ENCODE peak calls at places on chromosomes 2 and 18, in four cellular contexts. One of them, this sample, is unnamed.
A peak's percentile ranks its signal among the peaks of the same experiment; 100 is the strongest.

GRCh38 chr18:79789091-79789891 is 8.4 kb upstream of the KCNG2 start:
- DNase-seq in fibroblast of pulmonary artery: no peak
- DNase-seq in HFF-Myc: no peak
- DNase-seq in heart right ventricle: no peak
- DNase-seq in this sample: no peak

GRCh38 chr2:85873679-85874078 is 15.1 kb downstream of the ST3GAL5 start:
- DNase-seq in fibroblast of pulmonary artery: no peak
- DNase-seq in HFF-Myc: no peak
- DNase-seq in heart right ventricle: no peak
- DNase-seq in this sample: no peak

GRCh38 chr2:193371200-193371599 is 1176.5 kb upstream of the TMEFF2 start:
- DNase-seq in fibroblast of pulmonary artery: no peak
- DNase-seq in HFF-Myc: no peak
- DNase-seq in heart right ventricle: no peak
- DNase-seq in this sample: no peak

GRCh38 chr2:21175895-21176646 is 52.3 kb downstream of the TDRD15 start:
- DNase-seq in fibroblast of pulmonary artery: peak; percentile 1
- DNase-seq in HFF-Myc: no peak
- DNase-seq in heart right ventricle: no peak
- DNase-seq in this sample: no peak

GRCh38 chr18:2846638-2847340 is at the start of gene EMILIN2:
- DNase-seq in fibroblast of pulmonary artery: peak; percentile 38
- DNase-seq in HFF-Myc: no peak
- DNase-seq in heart right ventricle: peak; percentile 72
- DNase-seq in this sample: no peak

GRCh38 chr2:47008381-47009280 is 93.0 kb upstream of the MCFD2 start:
- DNase-seq in fibroblast of pulmonary artery: peak; percentile 56
- DNase-seq in HFF-Myc: no peak
- DNase-seq in heart right ventricle: peak; percentile 62
- DNase-seq in this sample: no peak

GRCh38 chr18:78939105-78939504 is 40.5 kb upstream of the SALL3 start:
- DNase-seq in fibroblast of pulmonary artery: no peak
- DNase-seq in HFF-Myc: no peak
- DNase-seq in heart right ventricle: no peak
- DNase-seq in this sample: no peak

GRCh38 chr2:147008481-147008880 is 836.3 kb upstream of the ACVR2A start:
- DNase-seq in fibroblast of pulmonary artery: no peak
- DNase-seq in HFF-Myc: no peak
- DNase-seq in heart right ventricle: no peak
- DNase-seq in this sample: no peak

GRCh38 chr2:183123117-183123958 is 905 bp upstream of the NUP35 start:
- DNase-seq in fibroblast of pulmonary artery: no peak
- DNase-seq in HFF-Myc: no peak
- DNase-seq in heart right ventricle: no peak
- DNase-seq in this sample: no peak

GRCh38 chr2:208235860-208236259 is 19.0 kb downstream of the IDH1 start:
- DNase-seq in fibroblast of pulmonary artery: no peak
- DNase-seq in HFF-Myc: no peak
- DNase-seq in heart right ventricle: no peak
- DNase-seq in this sample: no peak

GRCh38 chr2:106839849-106840595 is 45.9 kb downstream of the ST6GAL2 start:
- DNase-seq in fibroblast of pulmonary artery: no peak
- DNase-seq in HFF-Myc: no peak
- DNase-seq in heart right ventricle: no peak
- DNase-seq in this sample: no peak

GRCh38 chr18:79537758-79538157 is 141.8 kb upstream of the CTDP1 start:
- DNase-seq in fibroblast of pulmonary artery: no peak
- DNase-seq in HFF-Myc: no peak
- DNase-seq in heart right ventricle: no peak
- DNase-seq in this sample: no peak

GRCh38 chr2:24456610-24457556 is 34.2 kb upstream of the NCOA1 start:
- DNase-seq in fibroblast of pulmonary artery: peak; percentile 75
- DNase-seq in HFF-Myc: peak; percentile 53
- DNase-seq in heart right ventricle: peak; percentile 45
- DNase-seq in this sample: no peak

GRCh38 chr2:8592736-8593135 is 89.1 kb upstream of the ID2 start:
- DNase-seq in fibroblast of pulmonary artery: no peak
- DNase-seq in HFF-Myc: no peak
- DNase-seq in heart right ventricle: no peak
- DNase-seq in this sample: no peak

GRCh38 chr2:190659553-190659952 is 10.7 kb downstream of the NAB1 start:
- DNase-seq in fibroblast of pulmonary artery: no peak
- DNase-seq in HFF-Myc: no peak
- DNase-seq in heart right ventricle: no peak
- DNase-seq in this sample: no peak

GRCh38 chr2:165793161-165793778 is 777 bp downstream of the GALNT3 start:
- DNase-seq in fibroblast of pulmonary artery: no peak
- DNase-seq in HFF-Myc: no peak
- DNase-seq in heart right ventricle: peak; percentile 10
- DNase-seq in this sample: no peak

GRCh38 chr2:146262606-146263005 is 1582.2 kb upstream of the ACVR2A start:
- DNase-seq in fibroblast of pulmonary artery: no peak
- DNase-seq in HFF-Myc: no peak
- DNase-seq in heart right ventricle: no peak
- DNase-seq in this sample: no peak

GRCh38 chr2:158953926-158954763 is 14.3 kb upstream of the TANC1 start:
- DNase-seq in fibroblast of pulmonary artery: peak; percentile 97
- DNase-seq in HFF-Myc: peak; percentile 80
- DNase-seq in heart right ventricle: peak; percentile 81
- DNase-seq in this sample: no peak

GRCh38 chr2:104976603-104977120 is 61.2 kb upstream of the MRPS9 start:
- DNase-seq in fibroblast of pulmonary artery: no peak
- DNase-seq in HFF-Myc: no peak
- DNase-seq in heart right ventricle: no peak
- DNase-seq in this sample: peak; percentile 67

GRCh38 chr2:86074811-86075210 is 30.9 kb downstream of the POLR1A start:
- DNase-seq in fibroblast of pulmonary artery: no peak
- DNase-seq in HFF-Myc: no peak
- DNase-seq in heart right ventricle: no peak
- DNase-seq in this sample: no peak

GRCh38 chr2:45237850-45238542 is 228.7 kb upstream of the SIX2 start:
- DNase-seq in fibroblast of pulmonary artery: peak; percentile 99
- DNase-seq in HFF-Myc: peak; percentile 67
- DNase-seq in heart right ventricle: no peak
- DNase-seq in this sample: no peak

GRCh38 chr2:170822292-170822884 is 5.7 kb downstream of the GAD1 start:
- DNase-seq in fibroblast of pulmonary artery: no peak
- DNase-seq in HFF-Myc: no peak
- DNase-seq in heart right ventricle: peak; percentile 28
- DNase-seq in this sample: no peak

GRCh38 chr2:29573602-29574001 is 347.8 kb downstream of the ALK start:
- DNase-seq in fibroblast of pulmonary artery: no peak
- DNase-seq in HFF-Myc: no peak
- DNase-seq in heart right ventricle: no peak
- DNase-seq in this sample: no peak

GRCh38 chr2:98452396-98453027 is 7.9 kb downstream of the INPP4A start:
- DNase-seq in fibroblast of pulmonary artery: no peak
- DNase-seq in HFF-Myc: no peak
- DNase-seq in heart right ventricle: no peak
- DNase-seq in this sample: no peak

GRCh38 chr18:26004827-26005226 is 85.6 kb downstream of the SS18 start:
- DNase-seq in fibroblast of pulmonary artery: no peak
- DNase-seq in HFF-Myc: no peak
- DNase-seq in heart right ventricle: no peak
- DNase-seq in this sample: no peak

GRCh38 chr2:96359310-96359709 is 23.7 kb downstream of the NCAPH start:
- DNase-seq in fibroblast of pulmonary artery: no peak
- DNase-seq in HFF-Myc: no peak
- DNase-seq in heart right ventricle: peak; percentile 30
- DNase-seq in this sample: no peak

GRCh38 chr2:8049851-8050571 is 631.8 kb upstream of the ID2 start:
- DNase-seq in fibroblast of pulmonary artery: no peak
- DNase-seq in HFF-Myc: no peak
- DNase-seq in heart right ventricle: no peak
- DNase-seq in this sample: peak; percentile 64

GRCh38 chr18:71028285-71028762 is 739.5 kb downstream of the SOCS6 start:
- DNase-seq in fibroblast of pulmonary artery: peak; percentile 14
- DNase-seq in HFF-Myc: no peak
- DNase-seq in heart right ventricle: no peak
- DNase-seq in this sample: no peak

GRCh38 chr2:150188177-150188576 is 299.3 kb downstream of the RND3 start:
- DNase-seq in fibroblast of pulmonary artery: no peak
- DNase-seq in HFF-Myc: no peak
- DNase-seq in heart right ventricle: no peak
- DNase-seq in this sample: no peak

GRCh38 chr2:151669585-151670081 is 64.6 kb downstream of the NEB start:
- DNase-seq in fibroblast of pulmonary artery: peak; percentile 5
- DNase-seq in HFF-Myc: no peak
- DNase-seq in heart right ventricle: no peak
- DNase-seq in this sample: no peak

GRCh38 chr18:31429623-31430022 is 17.9 kb upstream of the DSG3 start:
- DNase-seq in fibroblast of pulmonary artery: no peak
- DNase-seq in HFF-Myc: no peak
- DNase-seq in heart right ventricle: no peak
- DNase-seq in this sample: no peak

GRCh38 chr2:213137064-213137463 is 14.3 kb downstream of the IKZF2 start:
- DNase-seq in fibroblast of pulmonary artery: no peak
- DNase-seq in HFF-Myc: no peak
- DNase-seq in heart right ventricle: no peak
- DNase-seq in this sample: no peak

GRCh38 chr2:69306897-69307695 is 79.9 kb downstream of the GFPT1 start:
- DNase-seq in fibroblast of pulmonary artery: peak; percentile 90
- DNase-seq in HFF-Myc: peak; percentile 40
- DNase-seq in heart right ventricle: peak; percentile 87
- DNase-seq in this sample: peak; percentile 25
- TF ChIP-seq CTCF in fibroblast of pulmonary artery: peak; percentile 79
- TF ChIP-seq CTCF in HFF-Myc: peak; percentile 73
- TF ChIP-seq CTCF in heart right ventricle: peak; percentile 89
- TF ChIP-seq CTCF in this sample: peak; percentile 82

DNA sequence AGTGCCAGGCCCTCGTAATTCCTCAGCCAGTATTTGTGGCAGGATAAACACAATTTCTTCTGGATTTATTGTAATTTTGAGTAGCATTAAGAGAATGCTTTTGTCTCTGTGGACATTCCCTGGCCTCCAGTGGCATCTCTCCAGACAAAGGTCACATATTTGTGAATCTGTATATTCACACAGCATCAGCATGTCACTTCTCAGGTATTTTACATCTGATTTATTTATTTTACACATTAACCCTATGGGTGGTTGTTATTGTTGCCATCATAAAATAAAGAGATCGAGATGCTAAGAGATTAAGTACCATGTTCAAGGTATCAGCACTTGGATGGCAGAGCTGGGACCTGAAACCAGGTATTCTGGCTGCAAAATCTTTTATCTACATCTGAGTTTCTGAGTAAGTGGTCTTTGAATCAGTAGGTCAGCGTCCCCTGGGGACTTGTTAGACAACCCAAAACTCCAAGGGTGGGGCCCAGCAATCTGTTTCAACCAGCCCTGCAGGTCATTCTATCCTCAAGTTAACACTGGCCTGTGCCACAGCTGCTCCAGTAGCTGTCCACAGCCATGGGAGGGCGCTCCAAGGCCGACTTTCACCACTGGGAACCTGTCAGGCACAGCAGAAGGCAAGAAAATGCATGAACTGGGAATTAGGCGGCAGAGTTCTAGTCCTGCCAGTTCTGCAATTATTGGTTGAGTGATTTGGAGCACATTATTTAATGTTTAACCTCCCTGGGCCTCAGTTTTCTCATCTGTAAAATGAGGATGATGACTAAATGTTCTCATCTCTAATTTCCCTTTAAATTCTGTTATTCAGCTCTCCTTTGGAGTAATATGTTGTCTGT is 17.6 kb upstream of the MRPL33 start:
- DNase-seq in fibroblast of pulmonary artery: peak; percentile 85
- DNase-seq in HFF-Myc: peak; percentile 57
- DNase-seq in heart right ventricle: peak; percentile 82
- DNase-seq in this sample: no peak
- H3K4me3 ChIP-seq in fibroblast of pulmonary artery: no peak overlapping the region
- H3K4me3 ChIP-seq in HFF-Myc: no peak overlapping the region
- H3K4me3 ChIP-seq in heart right ventricle: no peak overlapping the region
- H3K4me3 ChIP-seq in this sample: no peak overlapping the region

GRCh38 chr2:120960994-120961393 is 225.3 kb downstream of the GLI2 start:
- DNase-seq in fibroblast of pulmonary artery: no peak
- DNase-seq in HFF-Myc: no peak
- DNase-seq in heart right ventricle: no peak
- DNase-seq in this sample: no peak

GRCh38 chr2:120957905-120958304 is 222.2 kb downstream of the GLI2 start:
- DNase-seq in fibroblast of pulmonary artery: no peak
- DNase-seq in HFF-Myc: no peak
- DNase-seq in heart right ventricle: peak; percentile 62
- DNase-seq in this sample: no peak

GRCh38 chr2:120956486-120957156 is 221.0 kb downstream of the GLI2 start:
- DNase-seq in fibroblast of pulmonary artery: no peak
- DNase-seq in HFF-Myc: no peak
- DNase-seq in heart right ventricle: no peak
- DNase-seq in this sample: no peak

GRCh38 chr2:120959426-120959825 is 223.8 kb downstream of the GLI2 start:
- DNase-seq in fibroblast of pulmonary artery: no peak
- DNase-seq in HFF-Myc: no peak
- DNase-seq in heart right ventricle: peak; percentile 56
- DNase-seq in this sample: no peak

DNA sequence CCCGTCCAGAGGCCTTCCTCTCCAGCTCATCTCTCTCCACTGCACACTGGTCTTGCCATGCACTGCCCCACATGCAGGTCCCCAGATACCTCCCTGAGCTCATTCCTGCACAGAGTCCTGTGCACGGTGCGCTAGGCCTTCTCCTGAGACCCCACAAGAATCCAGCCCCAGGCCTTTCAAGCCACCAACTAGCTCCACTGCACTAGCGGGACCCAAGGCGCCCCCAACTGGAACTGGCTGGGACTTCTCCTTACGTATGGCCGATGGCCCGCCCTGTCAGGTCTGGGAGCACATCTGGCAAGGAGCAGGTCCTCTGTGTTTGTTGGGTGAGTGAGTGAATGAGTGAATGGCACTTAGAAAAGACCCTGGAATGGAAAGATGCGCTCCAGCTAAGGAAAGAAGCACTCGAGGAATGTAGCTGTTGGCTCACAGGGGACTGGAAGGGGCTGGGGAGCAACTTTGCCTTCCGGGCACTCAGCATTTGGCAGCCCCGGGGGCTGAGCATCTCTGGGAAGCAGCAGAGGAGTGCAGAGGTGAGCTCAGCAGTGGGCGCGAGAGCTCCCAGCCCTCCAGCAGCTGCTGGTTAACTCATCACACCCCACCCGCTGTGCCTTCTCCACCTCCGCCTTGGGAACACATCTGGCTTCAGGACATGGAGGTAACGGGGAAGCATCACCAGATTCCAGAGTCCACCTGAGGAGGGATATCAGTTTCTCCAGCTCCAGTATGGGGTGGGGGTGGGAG is 223.1 kb downstream of the GLI2 start:
- DNase-seq in fibroblast of pulmonary artery: no peak
- DNase-seq in HFF-Myc: no peak
- DNase-seq in heart right ventricle: no peak
- DNase-seq in this sample: no peak
- TF ChIP-seq CTCF in fibroblast of pulmonary artery: peak; percentile 38
- TF ChIP-seq CTCF in HFF-Myc: peak; percentile 44
- TF ChIP-seq CTCF in heart right ventricle: no peak
- TF ChIP-seq CTCF in this sample: peak; percentile 17

DNA sequence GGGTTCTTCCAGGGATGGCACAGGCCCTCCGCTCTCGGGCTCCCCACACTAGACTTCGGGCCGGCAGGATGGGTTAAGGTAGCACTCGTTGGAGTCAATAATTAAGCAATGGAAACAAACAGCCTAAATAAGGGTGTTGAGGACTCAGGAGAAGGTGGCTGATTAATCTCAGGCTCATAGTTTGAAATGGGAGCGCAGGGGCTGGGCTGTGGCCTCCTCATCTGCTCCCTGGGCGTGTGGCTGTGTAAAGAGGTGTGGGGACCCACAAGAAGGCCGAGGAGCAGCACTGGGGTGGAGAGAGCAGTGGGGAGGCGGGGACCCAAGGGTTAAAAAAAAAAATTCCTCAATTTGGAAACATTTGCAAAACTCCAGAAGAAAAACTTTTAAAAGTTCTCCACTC is 1.3 kb upstream of the TUBB6 start:
- DNase-seq in fibroblast of pulmonary artery: no peak
- DNase-seq in HFF-Myc: no peak
- DNase-seq in heart right ventricle: no peak
- DNase-seq in this sample: no peak
- H3K4me3 ChIP-seq in fibroblast of pulmonary artery: peak overlapping the region; percentile 55
- H3K4me3 ChIP-seq in HFF-Myc: peak overlapping the region; percentile 86
- H3K4me3 ChIP-seq in heart right ventricle: peak overlapping the region; percentile 81
- H3K4me3 ChIP-seq in this sample: no peak overlapping the region

This sample was measured in GM12864.